ENCODE peak calls at places on chromosomes 16 and 17, in six cellular contexts. One of them, this sample, is unnamed.

GRCh38 chr17:79778504-79779087 is 648 bp downstream of the CBX2 start:
- DNase-seq in ELR: no peak
- DNase-seq in stomach: no peak
- DNase-seq in neural progenitor cell: peak
- DNase-seq in NCI-H2029 treated with DMSO at 0.1 percent for 48 hours: no peak
- DNase-seq in NCI-H1694 treated with DMSO at 0.1 percent for 48 hours: no peak
- DNase-seq in this sample: no peak

GRCh38 chr17:75238684-75239191 is 22.7 kb downstream of the GGA3 start:
- DNase-seq in ELR: peak
- DNase-seq in stomach: peak
- DNase-seq in neural progenitor cell: peak
- DNase-seq in NCI-H2029 treated with DMSO at 0.1 percent for 48 hours: no peak
- DNase-seq in NCI-H1694 treated with DMSO at 0.1 percent for 48 hours: peak
- DNase-seq in this sample: peak

GRCh38 chr17:74960739-74961342 is 11.7 kb downstream of the HID1 start:
- DNase-seq in ELR: peak
- DNase-seq in stomach: peak
- DNase-seq in neural progenitor cell: peak
- DNase-seq in NCI-H2029 treated with DMSO at 0.1 percent for 48 hours: no peak
- DNase-seq in NCI-H1694 treated with DMSO at 0.1 percent for 48 hours: peak
- DNase-seq in this sample: peak

GRCh38 chr17:60652484-60653247 is 25.0 kb upstream of the BCAS3 start:
- DNase-seq in ELR: no peak
- DNase-seq in stomach: no peak
- DNase-seq in neural progenitor cell: no peak
- DNase-seq in NCI-H2029 treated with DMSO at 0.1 percent for 48 hours: no peak
- DNase-seq in NCI-H1694 treated with DMSO at 0.1 percent for 48 hours: no peak
- DNase-seq in this sample: no peak

GRCh38 chr17:28997811-28998210 is 8.0 kb downstream of the SEZ6 start:
- DNase-seq in ELR: no peak
- DNase-seq in stomach: no peak
- DNase-seq in neural progenitor cell: no peak
- DNase-seq in NCI-H2029 treated with DMSO at 0.1 percent for 48 hours: peak
- DNase-seq in NCI-H1694 treated with DMSO at 0.1 percent for 48 hours: no peak
- DNase-seq in this sample: no peak

GRCh38 chr17:80555266-80555665 is 10.6 kb downstream of the RPTOR start:
- DNase-seq in ELR: no peak
- DNase-seq in stomach: no peak
- DNase-seq in neural progenitor cell: no peak
- DNase-seq in NCI-H2029 treated with DMSO at 0.1 percent for 48 hours: no peak
- DNase-seq in NCI-H1694 treated with DMSO at 0.1 percent for 48 hours: no peak
- DNase-seq in this sample: no peak

GRCh38 chr16:88770459-88771293 is 14.3 kb downstream of the PIEZO1 start:
- DNase-seq in ELR: peak
- DNase-seq in stomach: peak
- DNase-seq in neural progenitor cell: peak
- DNase-seq in NCI-H2029 treated with DMSO at 0.1 percent for 48 hours: no peak
- DNase-seq in NCI-H1694 treated with DMSO at 0.1 percent for 48 hours: no peak
- DNase-seq in this sample: no peak

GRCh38 chr17:76053230-76054111 is 18.8 kb downstream of the SRP68 start:
- DNase-seq in ELR: peak
- DNase-seq in stomach: no peak
- DNase-seq in neural progenitor cell: no peak
- DNase-seq in NCI-H2029 treated with DMSO at 0.1 percent for 48 hours: no peak
- DNase-seq in NCI-H1694 treated with DMSO at 0.1 percent for 48 hours: no peak
- DNase-seq in this sample: no peak

GRCh38 chr17:77649717-77650211 is 308.7 kb upstream of the TNRC6C start:
- DNase-seq in ELR: peak
- DNase-seq in stomach: no peak
- DNase-seq in neural progenitor cell: no peak
- DNase-seq in NCI-H2029 treated with DMSO at 0.1 percent for 48 hours: no peak
- DNase-seq in NCI-H1694 treated with DMSO at 0.1 percent for 48 hours: no peak
- DNase-seq in this sample: no peak

GRCh38 chr17:73482251-73482661 is 162.0 kb downstream of the SDK2 start:
- DNase-seq in ELR: no peak
- DNase-seq in stomach: no peak
- DNase-seq in neural progenitor cell: no peak
- DNase-seq in NCI-H2029 treated with DMSO at 0.1 percent for 48 hours: no peak
- DNase-seq in NCI-H1694 treated with DMSO at 0.1 percent for 48 hours: no peak
- DNase-seq in this sample: no peak

GRCh38 chr16:64406661-64407267 is 715.1 kb downstream of the CDH11 start:
- DNase-seq in ELR: no peak
- DNase-seq in stomach: no peak
- DNase-seq in neural progenitor cell: peak
- DNase-seq in NCI-H2029 treated with DMSO at 0.1 percent for 48 hours: no peak
- DNase-seq in NCI-H1694 treated with DMSO at 0.1 percent for 48 hours: no peak
- DNase-seq in this sample: no peak

GRCh38 chr17:43545383-43545632 is 832 bp downstream of the ETV4 start:
- DNase-seq in ELR: peak
- DNase-seq in stomach: peak
- DNase-seq in neural progenitor cell: no peak
- DNase-seq in NCI-H2029 treated with DMSO at 0.1 percent for 48 hours: no peak
- DNase-seq in NCI-H1694 treated with DMSO at 0.1 percent for 48 hours: no peak
- DNase-seq in this sample: no peak

GRCh38 chr17:39845052-39845976 is 18.8 kb downstream of the IKZF3 start:
- DNase-seq in ELR: peak
- DNase-seq in stomach: no peak
- DNase-seq in neural progenitor cell: no peak
- DNase-seq in NCI-H2029 treated with DMSO at 0.1 percent for 48 hours: peak
- DNase-seq in NCI-H1694 treated with DMSO at 0.1 percent for 48 hours: no peak
- DNase-seq in this sample: no peak

GRCh38 chr17:77490361-77491183 is 349.8 kb downstream of the SEC14L1 start:
- DNase-seq in ELR: no peak
- DNase-seq in stomach: no peak
- DNase-seq in neural progenitor cell: no peak
- DNase-seq in NCI-H2029 treated with DMSO at 0.1 percent for 48 hours: no peak
- DNase-seq in NCI-H1694 treated with DMSO at 0.1 percent for 48 hours: no peak
- DNase-seq in this sample: no peak

GRCh38 chr16:65786916-65787315 is 579.6 kb upstream of the CDH5 start:
- DNase-seq in ELR: no peak
- DNase-seq in stomach: no peak
- DNase-seq in neural progenitor cell: no peak
- DNase-seq in NCI-H2029 treated with DMSO at 0.1 percent for 48 hours: no peak
- DNase-seq in NCI-H1694 treated with DMSO at 0.1 percent for 48 hours: no peak
- DNase-seq in this sample: no peak

GRCh38 chr17:45364531-45365390 is 47.9 kb upstream of the MAP3K14 start:
- DNase-seq in ELR: no peak
- DNase-seq in stomach: no peak
- DNase-seq in neural progenitor cell: peak
- DNase-seq in NCI-H2029 treated with DMSO at 0.1 percent for 48 hours: no peak
- DNase-seq in NCI-H1694 treated with DMSO at 0.1 percent for 48 hours: no peak
- DNase-seq in this sample: peak

GRCh38 chr17:40447148-40447644 is 3.9 kb downstream of the IGFBP4 start:
- DNase-seq in ELR: no peak
- DNase-seq in stomach: no peak
- DNase-seq in neural progenitor cell: no peak
- DNase-seq in NCI-H2029 treated with DMSO at 0.1 percent for 48 hours: no peak
- DNase-seq in NCI-H1694 treated with DMSO at 0.1 percent for 48 hours: no peak
- DNase-seq in this sample: no peak

GRCh38 chr17:33516645-33517044 is 223.6 kb upstream of the ASIC2 start:
- DNase-seq in ELR: no peak
- DNase-seq in stomach: no peak
- DNase-seq in neural progenitor cell: no peak
- DNase-seq in NCI-H2029 treated with DMSO at 0.1 percent for 48 hours: no peak
- DNase-seq in NCI-H1694 treated with DMSO at 0.1 percent for 48 hours: no peak
- DNase-seq in this sample: no peak

GRCh38 chr16:86042996-86043725 is 144.2 kb downstream of the IRF8 start:
- DNase-seq in ELR: no peak
- DNase-seq in stomach: no peak
- DNase-seq in neural progenitor cell: no peak
- DNase-seq in NCI-H2029 treated with DMSO at 0.1 percent for 48 hours: no peak
- DNase-seq in NCI-H1694 treated with DMSO at 0.1 percent for 48 hours: no peak
- DNase-seq in this sample: no peak

GRCh38 chr16:48044117-48044516 is 111.7 kb downstream of the ABCC12 start:
- DNase-seq in ELR: no peak
- DNase-seq in stomach: no peak
- DNase-seq in neural progenitor cell: no peak
- DNase-seq in NCI-H2029 treated with DMSO at 0.1 percent for 48 hours: no peak
- DNase-seq in NCI-H1694 treated with DMSO at 0.1 percent for 48 hours: no peak
- DNase-seq in this sample: no peak

GRCh38 chr16:57600048-57600835 is 28.2 kb upstream of the ADGRG1 start:
- DNase-seq in ELR: peak
- DNase-seq in stomach: peak
- DNase-seq in neural progenitor cell: peak
- DNase-seq in NCI-H2029 treated with DMSO at 0.1 percent for 48 hours: no peak
- DNase-seq in NCI-H1694 treated with DMSO at 0.1 percent for 48 hours: peak
- DNase-seq in this sample: peak

GRCh38 chr16:14434860-14435259 is 195.2 kb downstream of the PARN start:
- DNase-seq in ELR: no peak
- DNase-seq in stomach: no peak
- DNase-seq in neural progenitor cell: no peak
- DNase-seq in NCI-H2029 treated with DMSO at 0.1 percent for 48 hours: no peak
- DNase-seq in NCI-H1694 treated with DMSO at 0.1 percent for 48 hours: no peak
- DNase-seq in this sample: no peak

GRCh38 chr16:11177578-11178130 is 78.3 kb downstream of the SOCS1 start:
- DNase-seq in ELR: no peak
- DNase-seq in stomach: no peak
- DNase-seq in neural progenitor cell: no peak
- DNase-seq in NCI-H2029 treated with DMSO at 0.1 percent for 48 hours: no peak
- DNase-seq in NCI-H1694 treated with DMSO at 0.1 percent for 48 hours: no peak
- DNase-seq in this sample: no peak

GRCh38 chr17:15782809-15783208 is 50.7 kb downstream of the TBC1D26 start:
- DNase-seq in ELR: peak
- DNase-seq in stomach: peak
- DNase-seq in neural progenitor cell: no peak
- DNase-seq in NCI-H2029 treated with DMSO at 0.1 percent for 48 hours: no peak
- DNase-seq in NCI-H1694 treated with DMSO at 0.1 percent for 48 hours: no peak
- DNase-seq in this sample: no peak

GRCh38 chr17:79776378-79777165 is 1.4 kb upstream of the CBX2 start:
- DNase-seq in ELR: no peak
- DNase-seq in stomach: no peak
- DNase-seq in neural progenitor cell: peak
- DNase-seq in NCI-H2029 treated with DMSO at 0.1 percent for 48 hours: no peak
- DNase-seq in NCI-H1694 treated with DMSO at 0.1 percent for 48 hours: no peak
- DNase-seq in this sample: no peak

GRCh38 chr17:72182256-72182890 is 61.6 kb downstream of the SOX9 start:
- DNase-seq in ELR: no peak
- DNase-seq in stomach: peak
- DNase-seq in neural progenitor cell: no peak
- DNase-seq in NCI-H2029 treated with DMSO at 0.1 percent for 48 hours: no peak
- DNase-seq in NCI-H1694 treated with DMSO at 0.1 percent for 48 hours: no peak
- DNase-seq in this sample: no peak

GRCh38 chr17:37708008-37708615 is 36.7 kb downstream of the HNF1B start:
- DNase-seq in ELR: no peak
- DNase-seq in stomach: peak
- DNase-seq in neural progenitor cell: no peak
- DNase-seq in NCI-H2029 treated with DMSO at 0.1 percent for 48 hours: no peak
- DNase-seq in NCI-H1694 treated with DMSO at 0.1 percent for 48 hours: no peak
- DNase-seq in this sample: no peak

GRCh38 chr17:7224661-7225111 is 4.9 kb downstream of the ACADVL start:
- DNase-seq in ELR: no peak
- DNase-seq in stomach: no peak
- DNase-seq in neural progenitor cell: no peak
- DNase-seq in NCI-H2029 treated with DMSO at 0.1 percent for 48 hours: no peak
- DNase-seq in NCI-H1694 treated with DMSO at 0.1 percent for 48 hours: no peak
- DNase-seq in this sample: no peak

GRCh38 chr16:8903004-8903403 is 20.9 kb downstream of the LITAFD start:
- DNase-seq in ELR: no peak
- DNase-seq in stomach: no peak
- DNase-seq in neural progenitor cell: no peak
- DNase-seq in NCI-H2029 treated with DMSO at 0.1 percent for 48 hours: no peak
- DNase-seq in NCI-H1694 treated with DMSO at 0.1 percent for 48 hours: no peak
- DNase-seq in this sample: no peak

GRCh38 chr17:45123076-45123770 is 9.1 kb downstream of the PLCD3 start:
- DNase-seq in ELR: no peak
- DNase-seq in stomach: no peak
- DNase-seq in neural progenitor cell: no peak
- DNase-seq in NCI-H2029 treated with DMSO at 0.1 percent for 48 hours: no peak
- DNase-seq in NCI-H1694 treated with DMSO at 0.1 percent for 48 hours: no peak
- DNase-seq in this sample: no peak

GRCh38 chr17:32323784-32324590 is 18.0 kb downstream of the C17orf75 start:
- DNase-seq in ELR: peak
- DNase-seq in stomach: peak
- DNase-seq in neural progenitor cell: peak
- DNase-seq in NCI-H2029 treated with DMSO at 0.1 percent for 48 hours: peak
- DNase-seq in NCI-H1694 treated with DMSO at 0.1 percent for 48 hours: no peak
- DNase-seq in this sample: no peak

GRCh38 chr17:5418858-5419355 is 555 bp downstream of the NUP88 start:
- DNase-seq in ELR: peak
- DNase-seq in stomach: peak
- DNase-seq in neural progenitor cell: no peak
- DNase-seq in NCI-H2029 treated with DMSO at 0.1 percent for 48 hours: peak
- DNase-seq in NCI-H1694 treated with DMSO at 0.1 percent for 48 hours: peak
- DNase-seq in this sample: no peak

GRCh38 chr17:77286641-77287431 is 146.1 kb downstream of the SEC14L1 start:
- DNase-seq in ELR: peak
- DNase-seq in stomach: peak
- DNase-seq in neural progenitor cell: no peak
- DNase-seq in NCI-H2029 treated with DMSO at 0.1 percent for 48 hours: peak
- DNase-seq in NCI-H1694 treated with DMSO at 0.1 percent for 48 hours: no peak
- DNase-seq in this sample: no peak

GRCh38 chr17:21242780-21243515 is 10.3 kb downstream of the NATD1 start:
- DNase-seq in ELR: no peak
- DNase-seq in stomach: no peak
- DNase-seq in neural progenitor cell: no peak
- DNase-seq in NCI-H2029 treated with DMSO at 0.1 percent for 48 hours: no peak
- DNase-seq in NCI-H1694 treated with DMSO at 0.1 percent for 48 hours: no peak
- DNase-seq in this sample: no peak

GRCh38 chr17:5595831-5596230 is 11.5 kb upstream of the NLRP1 start:
- DNase-seq in ELR: no peak
- DNase-seq in stomach: no peak
- DNase-seq in neural progenitor cell: no peak
- DNase-seq in NCI-H2029 treated with DMSO at 0.1 percent for 48 hours: no peak
- DNase-seq in NCI-H1694 treated with DMSO at 0.1 percent for 48 hours: no peak
- DNase-seq in this sample: no peak

GRCh38 chr16:87628940-87629339 is 26.6 kb downstream of the JPH3 start:
- DNase-seq in ELR: peak
- DNase-seq in stomach: no peak
- DNase-seq in neural progenitor cell: no peak
- DNase-seq in NCI-H2029 treated with DMSO at 0.1 percent for 48 hours: no peak
- DNase-seq in NCI-H1694 treated with DMSO at 0.1 percent for 48 hours: no peak
- DNase-seq in this sample: no peak

This sample was measured in endothelial cell.